ENCODE peak calls at places on chromosomes 11 and 22, in four cellular contexts. One of them, this sample, is unnamed.

GRCh38 chr11:21963013-21963412 is 229.9 kb upstream of the ANO5 start:
- DNase-seq in pancreas: no peak
- DNase-seq in uterus: no peak
- DNase-seq in H1: no peak
- DNase-seq in this sample: no peak

GRCh38 chr11:63719987-63720386 is 38.7 kb downstream of the RTN3 start:
- DNase-seq in uterus: no peak
- DNase-seq in pancreas: no peak
- DNase-seq in H1: no peak
- DNase-seq in this sample: peak; percentile 63

GRCh38 chr11:123145220-123145619 is 49.8 kb downstream of the CLMP start:
- DNase-seq in uterus: peak; percentile 30
- DNase-seq in pancreas: peak; percentile 54
- DNase-seq in H1: no peak
- DNase-seq in this sample: peak; percentile 87

GRCh38 chr11:19419021-19419750 is 178.4 kb upstream of the E2F8 start:
- DNase-seq in pancreas: no peak
- DNase-seq in uterus: no peak
- DNase-seq in H1: no peak
- DNase-seq in this sample: peak; percentile 89

GRCh38 chr11:93236741-93237675 is 39.2 kb upstream of the SLC36A4 start:
- DNase-seq in uterus: no peak
- DNase-seq in pancreas: peak; percentile 41
- DNase-seq in H1: peak; percentile 10
- DNase-seq in this sample: peak; percentile 44

GRCh38 chr11:35101223-35101622 is 37.7 kb upstream of the CD44 start:
- DNase-seq in pancreas: no peak
- DNase-seq in H1: no peak
- DNase-seq in uterus: no peak
- DNase-seq in this sample: no peak

GRCh38 chr11:9070740-9071476 is 20.5 kb downstream of the SCUBE2 start:
- DNase-seq in uterus: no peak
- DNase-seq in H1: no peak
- DNase-seq in pancreas: no peak
- DNase-seq in this sample: no peak

GRCh38 chr11:93875637-93876036 is 25.2 kb upstream of the VSTM5 start:
- DNase-seq in H1: no peak
- DNase-seq in uterus: no peak
- DNase-seq in pancreas: no peak
- DNase-seq in this sample: no peak

GRCh38 chr11:101127348-101127698 is 2.3 kb downstream of the PGR start:
- DNase-seq in pancreas: peak; percentile 15
- DNase-seq in H1: no peak
- DNase-seq in uterus: peak; percentile 38
- DNase-seq in this sample: no peak

GRCh38 chr22:31091106-31091975 is 10.2 kb downstream of the SMTN start:
- DNase-seq in uterus: peak; percentile 79
- DNase-seq in pancreas: peak; percentile 16
- DNase-seq in H1: no peak
- DNase-seq in this sample: no peak

GRCh38 chr22:46125816-46126770 is 24.2 kb upstream of the PPARA start:
- DNase-seq in H1: no peak
- DNase-seq in pancreas: no peak
- DNase-seq in uterus: no peak
- DNase-seq in this sample: no peak

GRCh38 chr22:17634696-17635095 is 3.9 kb upstream of the BCL2L13 start:
- DNase-seq in H1: no peak
- DNase-seq in pancreas: no peak
- DNase-seq in uterus: no peak
- DNase-seq in this sample: no peak

GRCh38 chr11:96259053-96259837 is 83.8 kb downstream of the MAML2 start:
- DNase-seq in H1: no peak
- DNase-seq in uterus: no peak
- DNase-seq in pancreas: no peak
- DNase-seq in this sample: peak; percentile 86

GRCh38 chr11:78938036-78938435 is 363.4 kb upstream of the NARS2 start:
- DNase-seq in pancreas: no peak
- DNase-seq in uterus: no peak
- DNase-seq in H1: no peak
- DNase-seq in this sample: no peak

GRCh38 chr11:117916956-117917355 is 12.2 kb downstream of the TMPRSS13 start:
- DNase-seq in pancreas: no peak
- DNase-seq in uterus: peak; percentile 11
- DNase-seq in H1: no peak
- DNase-seq in this sample: no peak

GRCh38 chr11:133936136-133936535 is 20.6 kb downstream of the IGSF9B start:
- DNase-seq in uterus: no peak
- DNase-seq in H1: no peak
- DNase-seq in pancreas: no peak
- DNase-seq in this sample: no peak

GRCh38 chr11:25794804-25795203 is 537.1 kb upstream of the ANO3 start:
- DNase-seq in H1: no peak
- DNase-seq in pancreas: no peak
- DNase-seq in uterus: no peak
- DNase-seq in this sample: no peak

GRCh38 chr11:59224419-59224928 is 11.7 kb upstream of the MPEG1 start:
- DNase-seq in H1: no peak
- DNase-seq in uterus: no peak
- DNase-seq in pancreas: no peak
- DNase-seq in this sample: no peak

GRCh38 chr11:104668797-104669463 is 229.3 kb downstream of the CASP12 start:
- DNase-seq in pancreas: no peak
- DNase-seq in H1: no peak
- DNase-seq in uterus: no peak
- DNase-seq in this sample: peak; percentile 94

GRCh38 chr11:116312560-116313340 is 460.0 kb downstream of the BUD13 start:
- DNase-seq in uterus: peak; percentile 58
- DNase-seq in H1: no peak
- DNase-seq in pancreas: peak; percentile 79
- DNase-seq in this sample: no peak

GRCh38 chr22:39024923-39025322 is 4.0 kb downstream of the APOBEC3D start:
- DNase-seq in pancreas: no peak
- DNase-seq in uterus: no peak
- DNase-seq in H1: no peak
- DNase-seq in this sample: no peak

GRCh38 chr11:120564573-120565301 is 53.2 kb downstream of the GRIK4 start:
- DNase-seq in uterus: no peak
- DNase-seq in H1: no peak
- DNase-seq in pancreas: no peak
- DNase-seq in this sample: peak; percentile 75

GRCh38 chr22:38843201-38843715 is 570 bp downstream of the NPTXR start:
- DNase-seq in pancreas: no peak
- DNase-seq in H1: peak; percentile 47
- DNase-seq in uterus: peak; percentile 63
- DNase-seq in this sample: peak; percentile 81

GRCh38 chr22:44628856-44629255 is 73.1 kb upstream of the PRR5 start:
- DNase-seq in uterus: no peak
- DNase-seq in H1: no peak
- DNase-seq in pancreas: no peak
- DNase-seq in this sample: no peak

GRCh38 chr22:37678372-37678771 is 2.9 kb downstream of the LGALS1 start:
- DNase-seq in pancreas: no peak
- DNase-seq in uterus: no peak
- DNase-seq in H1: no peak
- DNase-seq in this sample: no peak

GRCh38 chr11:15901046-15901445 is 455.3 kb downstream of the SOX6 start:
- DNase-seq in uterus: no peak
- DNase-seq in pancreas: no peak
- DNase-seq in H1: no peak
- DNase-seq in this sample: no peak

GRCh38 chr11:37747121-37747520 is 1149.1 kb upstream of the RAG2 start:
- DNase-seq in H1: no peak
- DNase-seq in uterus: no peak
- DNase-seq in pancreas: no peak
- DNase-seq in this sample: peak; percentile 35

GRCh38 chr11:93840981-93841380 is 9.4 kb downstream of the VSTM5 start:
- DNase-seq in H1: no peak
- DNase-seq in uterus: no peak
- DNase-seq in pancreas: no peak
- DNase-seq in this sample: no peak

GRCh38 chr11:130606781-130607511 is 158.5 kb downstream of the ADAMTS15 start:
- DNase-seq in uterus: peak; percentile 87
- DNase-seq in H1: no peak
- DNase-seq in pancreas: no peak
- DNase-seq in this sample: peak; percentile 31

GRCh38 chr22:42881982-42882656 is 25.0 kb upstream of the ARFGAP3 start:
- DNase-seq in H1: no peak
- DNase-seq in uterus: no peak
- DNase-seq in pancreas: peak; percentile 92
- DNase-seq in this sample: no peak

GRCh38 chr11:131695889-131696429 is 325.5 kb downstream of the NTM start:
- DNase-seq in H1: no peak
- DNase-seq in uterus: no peak
- DNase-seq in pancreas: no peak
- DNase-seq in this sample: peak; percentile 5

GRCh38 chr11:61580292-61580888 is 486 bp downstream of the SYT7 start:
- DNase-seq in uterus: no peak
- DNase-seq in pancreas: peak; percentile 27
- DNase-seq in H1: no peak
- DNase-seq in this sample: no peak
- H3K4me3 ChIP-seq in uterus: peak overlapping the region; percentile 34
- H3K4me3 ChIP-seq in pancreas: peak overlapping the region; percentile 49
- H3K4me3 ChIP-seq in H1: peak overlapping the region; percentile 67
- H3K4me3 ChIP-seq in this sample: no peak overlapping the region

DNA sequence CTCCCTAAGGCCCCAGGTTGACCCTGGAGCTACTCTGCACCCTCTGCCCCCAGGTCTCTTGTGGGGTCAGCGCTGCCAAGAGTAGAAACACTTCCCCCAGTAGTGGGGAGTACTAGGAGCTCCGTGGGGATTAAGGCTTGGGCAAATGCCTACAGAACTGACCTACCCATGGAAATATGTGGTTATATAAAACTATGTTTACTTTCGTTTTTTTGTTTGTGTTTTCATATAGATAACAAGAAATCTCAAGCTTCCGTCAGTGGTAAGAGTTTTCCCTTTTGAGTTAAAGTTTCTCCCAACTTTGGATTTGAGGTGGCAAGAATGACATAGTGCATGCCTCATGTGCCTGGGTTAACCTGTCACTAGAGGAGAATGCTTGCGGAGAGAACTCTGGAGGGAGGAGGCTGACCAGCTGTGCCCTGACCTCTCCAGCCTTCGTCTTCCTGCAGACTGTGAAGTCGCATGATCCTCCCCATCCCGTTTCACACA is 45.5 kb downstream of the MED15 start:
- DNase-seq in pancreas: no peak
- DNase-seq in uterus: peak; percentile 28
- DNase-seq in H1: no peak
- DNase-seq in this sample: peak; percentile 83
- H3K4me3 ChIP-seq in pancreas: no peak overlapping the region
- H3K4me3 ChIP-seq in uterus: no peak overlapping the region
- H3K4me3 ChIP-seq in H1: no peak overlapping the region
- H3K4me3 ChIP-seq in this sample: no peak overlapping the region

GRCh38 chr11:57597971-57598830 is 716 bp downstream of the SERPING1 start:
- DNase-seq in pancreas: peak; percentile 77
- DNase-seq in uterus: peak; percentile 91
- DNase-seq in H1: peak; percentile 75
- DNase-seq in this sample: peak; percentile 24
- H3K4me3 ChIP-seq in pancreas: peak overlapping the region; percentile 41
- H3K4me3 ChIP-seq in uterus: peak overlapping the region; percentile 84
- H3K4me3 ChIP-seq in H1: peak overlapping the region; percentile 54
- H3K4me3 ChIP-seq in this sample: peak overlapping the region; percentile 57

GRCh38 chr11:119108857-119109221 is 1.7 kb downstream of the C2CD2L start:
- DNase-seq in uterus: no peak
- DNase-seq in H1: no peak
- DNase-seq in pancreas: no peak
- DNase-seq in this sample: no peak
- H3K4me3 ChIP-seq in uterus: no peak overlapping the region
- H3K4me3 ChIP-seq in H1: no peak overlapping the region
- H3K4me3 ChIP-seq in pancreas: peak overlapping the region; percentile 69
- H3K4me3 ChIP-seq in this sample: peak overlapping the region; percentile 45

GRCh38 chr11:89495951-89496350 is 4.8 kb upstream of the NOX4 start:
- DNase-seq in uterus: peak; percentile 16
- DNase-seq in pancreas: peak; percentile 17
- DNase-seq in H1: no peak
- DNase-seq in this sample: peak; percentile 93

GRCh38 chr11:89489930-89490329 is 1.2 kb downstream of the NOX4 start:
- DNase-seq in pancreas: no peak
- DNase-seq in H1: no peak
- DNase-seq in uterus: no peak
- DNase-seq in this sample: peak; percentile 76

GRCh38 chr11:89487016-89487415 is 4.2 kb downstream of the NOX4 start:
- DNase-seq in pancreas: no peak
- DNase-seq in H1: no peak
- DNase-seq in uterus: no peak
- DNase-seq in this sample: peak; percentile 75

GRCh38 chr11:89491141-89491690 is at the start of gene NOX4:
- DNase-seq in uterus: peak; percentile 39
- DNase-seq in pancreas: no peak
- DNase-seq in H1: no peak
- DNase-seq in this sample: peak; percentile 48
- H3K4me3 ChIP-seq in uterus: peak within 1 kb of the TSS; percentile 53
- H3K4me3 ChIP-seq in pancreas: peak within 1 kb of the TSS; percentile 25
- H3K4me3 ChIP-seq in H1: peak within 1 kb of the TSS; percentile 52
- H3K4me3 ChIP-seq in this sample: peak within 1 kb of the TSS; percentile 57

GRCh38 chr22:27801197-27801615 is 350 bp downstream of the MN1 start:
- DNase-seq in pancreas: peak; percentile 41
- DNase-seq in uterus: no peak
- DNase-seq in H1: no peak
- DNase-seq in this sample: peak; percentile 41

GRCh38 chr22:27798526-27799333 is 2.8 kb downstream of the MN1 start:
- DNase-seq in H1: no peak
- DNase-seq in uterus: no peak
- DNase-seq in pancreas: no peak
- DNase-seq in this sample: no peak

GRCh38 chr22:27799334-27800249 is 2.0 kb downstream of the MN1 start:
- DNase-seq in pancreas: no peak
- DNase-seq in uterus: no peak
- DNase-seq in H1: no peak
- DNase-seq in this sample: no peak

GRCh38 chr22:27801616-27802388 is at the start of gene MN1:
- DNase-seq in H1: no peak
- DNase-seq in pancreas: peak; percentile 53
- DNase-seq in uterus: no peak
- DNase-seq in this sample: peak; percentile 35

GRCh38 chr22:27800250-27801131 is 1.1 kb downstream of the MN1 start:
- DNase-seq in H1: no peak
- DNase-seq in uterus: no peak
- DNase-seq in pancreas: no peak
- DNase-seq in this sample: no peak
- H3K4me3 ChIP-seq in H1: peak overlapping the region; percentile 55
- H3K4me3 ChIP-seq in uterus: peak overlapping the region; percentile 68
- H3K4me3 ChIP-seq in pancreas: peak overlapping the region; percentile 71
- H3K4me3 ChIP-seq in this sample: peak overlapping the region; percentile 98

This sample was measured in IMR-90.